ENCODE peak calls at places on chromosomes 7 and 10, in ten cellular contexts. L is transverse colon, Z is endothelial cell of umbilical vein, T is H54, R is uterus, I is A549, G is NB4, H is upper lobe of left lung, X is HCT116, C is tibial nerve. F is an unnamed sample.

GRCh38 chr7:29091121-29091601 is 55.2 kb downstream of the CPVL start:
- DNase-seq in L (no peak), Z (no peak), T (no peak), R (peak), I (no peak), G (no peak), H (no peak), X (no peak), C (no peak), F (no peak)

GRCh38 chr7:13850185-13850752 is 139.2 kb downstream of the ETV1 start:
- DNase-seq in L (peak), Z (peak), T (peak), R (no peak), I (peak), G (peak), H (no peak), X (peak), C (no peak), F (peak)

GRCh38 chr7:34675749-34676374 is 17.8 kb downstream of the NPSR1 start:
- DNase-seq in L (no peak), Z (peak), T (peak), R (no peak), I (peak), G (peak), H (no peak), X (peak), C (no peak), F (no peak)

GRCh38 chr10:12550994-12551393 is 201.6 kb downstream of the CAMK1D start:
- DNase-seq in L (no peak), Z (no peak), T (no peak), R (no peak), I (no peak), G (no peak), H (no peak), X (no peak), C (no peak), F (no peak)

GRCh38 chr10:11683529-11684320 is 58.5 kb upstream of the ECHDC3 start:
- DNase-seq in L (peak), Z (no peak), T (no peak), R (no peak), I (no peak), G (no peak), H (no peak), X (no peak), C (no peak), F (no peak)

GRCh38 chr10:131670341-131670740 is 230.5 kb upstream of the PPP2R2D start:
- DNase-seq in L (no peak), Z (no peak), T (no peak), R (no peak), I (no peak), G (no peak), H (no peak), X (no peak), C (no peak), F (no peak)

GRCh38 chr10:96740579-96741281 is 20.4 kb upstream of the PIK3AP1 start:
- DNase-seq in L (peak), Z (no peak), T (no peak), R (no peak), I (no peak), G (peak), H (no peak), X (no peak), C (peak), F (no peak)

GRCh38 chr7:67522504-67522903 is 525.9 kb downstream of the TYW1 start:
- DNase-seq in L (no peak), Z (no peak), T (no peak), R (no peak), I (no peak), G (no peak), H (no peak), X (no peak), C (no peak), F (no peak)

GRCh38 chr10:56508562-56508961 is 147.5 kb upstream of the ZWINT start:
- DNase-seq in L (no peak), Z (no peak), T (no peak), R (no peak), I (no peak), G (no peak), H (no peak), X (no peak), C (no peak), F (no peak)

GRCh38 chr10:80283536-80284199 is 5.8 kb downstream of the MAT1A start:
- DNase-seq in L (no peak), Z (no peak), T (no peak), R (no peak), I (no peak), G (no peak), H (no peak), X (no peak), C (no peak), F (no peak)

GRCh38 chr10:89301231-89301630 is 615 bp upstream of the IFIT2 start:
- DNase-seq in L (peak), Z (peak), T (no peak), R (no peak), I (peak), G (peak), H (no peak), X (no peak), C (peak), F (no peak)

GRCh38 chr10:133141963-133142350 is 18.1 kb upstream of the KNDC1 start:
- DNase-seq in L (no peak), Z (no peak), T (no peak), R (peak), I (no peak), G (no peak), H (peak), X (no peak), C (no peak), F (no peak)

GRCh38 chr7:135923700-135924261 is 53.4 kb downstream of the MTPN start:
- DNase-seq in L (no peak), Z (peak), T (peak), R (no peak), I (peak), G (peak), H (no peak), X (peak), C (no peak), F (no peak)

GRCh38 chr7:134246761-134247160 is 70.0 kb downstream of the SLC35B4 start:
- DNase-seq in L (no peak), Z (no peak), T (no peak), R (no peak), I (no peak), G (no peak), H (no peak), X (no peak), C (no peak), F (no peak)

GRCh38 chr7:7862393-7862792 is 106.2 kb upstream of the GLCCI1 start:
- DNase-seq in L (no peak), Z (no peak), T (no peak), R (no peak), I (no peak), G (no peak), H (no peak), X (no peak), C (no peak), F (no peak)

GRCh38 chr7:121519548-121520521 is 123.7 kb upstream of the FAM3C start:
- DNase-seq in L (no peak), Z (no peak), T (no peak), R (peak), I (no peak), G (no peak), H (no peak), X (no peak), C (no peak), F (no peak)

GRCh38 chr10:48496831-48497792 is 107.8 kb downstream of the ARHGAP22 start:
- DNase-seq in L (no peak), Z (peak), T (peak), R (no peak), I (no peak), G (peak), H (no peak), X (no peak), C (no peak), F (no peak)

GRCh38 chr10:13001041-13001886 is at the start of gene CCDC3:
- DNase-seq in L (no peak), Z (no peak), T (no peak), R (peak), I (no peak), G (peak), H (peak), X (no peak), C (no peak), F (peak)

GRCh38 chr7:92276486-92276885 is 30.7 kb downstream of the ANKIB1 start:
- DNase-seq in L (no peak), Z (no peak), T (no peak), R (no peak), I (no peak), G (no peak), H (no peak), X (no peak), C (no peak), F (no peak)

GRCh38 chr10:108783897-108784296 is 1139.4 kb downstream of the XPNPEP1 start:
- DNase-seq in L (no peak), Z (no peak), T (no peak), R (no peak), I (peak), G (peak), H (no peak), X (peak), C (no peak), F (peak)

GRCh38 chr7:128103498-128104108 is 72.4 kb upstream of the LRRC4 start:
- DNase-seq in L (no peak), Z (peak), T (no peak), R (peak), I (no peak), G (peak), H (peak), X (no peak), C (peak), F (peak)

GRCh38 chr10:72801263-72801868 is 92.2 kb upstream of the OIT3 start:
- DNase-seq in L (no peak), Z (peak), T (no peak), R (no peak), I (no peak), G (no peak), H (no peak), X (no peak), C (no peak), F (no peak)

GRCh38 chr10:3330687-3331086 is 158.1 kb upstream of the PITRM1 start:
- DNase-seq in L (no peak), Z (no peak), T (peak), R (no peak), I (peak), G (peak), H (no peak), X (no peak), C (peak), F (no peak)

GRCh38 chr10:72079356-72079755 is 9.0 kb downstream of the SPOCK2 start:
- DNase-seq in L (no peak), Z (no peak), T (no peak), R (no peak), I (no peak), G (no peak), H (no peak), X (no peak), C (no peak), F (no peak)

GRCh38 chr7:81478664-81479063 is 291.2 kb downstream of the HGF start:
- DNase-seq in L (peak), Z (no peak), T (no peak), R (no peak), I (no peak), G (no peak), H (no peak), X (no peak), C (no peak), F (no peak)

GRCh38 chr7:136228185-136228584 is 251.0 kb upstream of the MTPN start:
- DNase-seq in L (no peak), Z (no peak), T (no peak), R (no peak), I (no peak), G (no peak), H (no peak), X (no peak), C (no peak), F (no peak)

GRCh38 chr10:77989081-77989724 is 40.1 kb downstream of the POLR3A start:
- DNase-seq in L (no peak), Z (no peak), T (no peak), R (no peak), I (no peak), G (no peak), H (no peak), X (no peak), C (no peak), F (no peak)

GRCh38 chr10:49393301-49393700 is 2.6 kb downstream of the DRGX start:
- DNase-seq in L (no peak), Z (no peak), T (no peak), R (no peak), I (no peak), G (no peak), H (no peak), X (no peak), C (no peak), F (no peak)

GRCh38 chr7:25847331-25848070 is 304.5 kb upstream of the NFE2L3 start:
- DNase-seq in L (no peak), Z (peak), T (no peak), R (no peak), I (peak), G (no peak), H (no peak), X (no peak), C (no peak), F (no peak)

GRCh38 chr7:108246227-108246837 is 116.2 kb upstream of the LAMB4 start:
- DNase-seq in L (no peak), Z (peak), T (peak), R (no peak), I (peak), G (peak), H (no peak), X (peak), C (no peak), F (no peak)

GRCh38 chr7:112508404-112508803 is 27.6 kb downstream of the LSMEM1 start:
- DNase-seq in L (no peak), Z (no peak), T (no peak), R (no peak), I (no peak), G (no peak), H (no peak), X (no peak), C (no peak), F (no peak)

GRCh38 chr7:112511451-112512220 is 30.8 kb downstream of the LSMEM1 start:
- DNase-seq in L (no peak), Z (no peak), T (no peak), R (no peak), I (no peak), G (no peak), H (peak), X (no peak), C (no peak), F (no peak)

GRCh38 chr7:112509390-112509789 is 28.6 kb downstream of the LSMEM1 start:
- DNase-seq in L (no peak), Z (no peak), T (no peak), R (no peak), I (no peak), G (no peak), H (no peak), X (no peak), C (no peak), F (no peak)

GRCh38 chr7:112510032-112510742 is 29.4 kb downstream of the LSMEM1 start:
- DNase-seq in L (no peak), Z (no peak), T (peak), R (no peak), I (no peak), G (peak), H (no peak), X (no peak), C (no peak), F (no peak)

DNA sequence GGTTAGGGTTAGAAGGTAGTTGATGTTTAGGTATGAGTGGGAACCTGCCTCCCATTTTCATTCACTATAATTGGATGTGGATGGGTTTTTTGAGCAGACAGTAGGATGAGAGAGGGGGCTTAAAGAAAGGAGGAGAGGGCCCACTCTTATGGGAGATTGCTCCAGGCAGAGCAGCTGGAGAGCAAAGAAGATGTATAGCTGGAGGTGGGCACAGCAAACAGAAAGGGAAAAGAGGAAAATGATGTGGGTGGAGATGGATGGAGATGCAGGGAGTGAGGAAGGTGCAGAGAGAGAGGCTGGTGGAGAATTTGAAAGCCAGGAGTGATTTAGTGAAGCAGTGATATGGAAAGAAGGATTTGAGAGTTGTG is 29.9 kb downstream of the LSMEM1 start:
- DNase-seq in L (no peak), Z (no peak), T (no peak), R (no peak), I (no peak), G (no peak), H (no peak), X (no peak), C (no peak), F (no peak)
- TF ChIP-seq POLR2A in L (no peak), Z (no peak), T (no peak), R (no peak), I (no peak), G (no peak), H (no peak), X (no peak), C (no peak), F (no peak)

GRCh38 chr10:31751401-31752080 is 177.1 kb downstream of the ARHGAP12 start:
- DNase-seq in L (no peak), Z (no peak), T (no peak), R (no peak), I (no peak), G (peak), H (no peak), X (no peak), C (no peak), F (no peak)
- TF ChIP-seq POLR2A in L (no peak), Z (no peak), T (no peak), R (no peak), I (no peak), G (no peak), H (no peak), X (no peak), C (no peak), F (no peak)

GRCh38 chr10:6162589-6163356 is 40.0 kb upstream of the PFKFB3 start:
- DNase-seq in L (peak), Z (no peak), T (no peak), R (no peak), I (peak), G (no peak), H (no peak), X (no peak), C (no peak), F (no peak)

GRCh38 chr10:6165221-6165725 is 37.5 kb upstream of the PFKFB3 start:
- DNase-seq in L (no peak), Z (no peak), T (no peak), R (no peak), I (no peak), G (no peak), H (no peak), X (no peak), C (no peak), F (no peak)

GRCh38 chr10:6164271-6165095 is 38.2 kb upstream of the PFKFB3 start:
- DNase-seq in L (no peak), Z (peak), T (no peak), R (no peak), I (no peak), G (no peak), H (no peak), X (no peak), C (no peak), F (no peak)

GRCh38 chr10:6161913-6162312 is 40.8 kb upstream of the PFKFB3 start:
- DNase-seq in L (no peak), Z (no peak), T (no peak), R (no peak), I (no peak), G (no peak), H (no peak), X (no peak), C (no peak), F (no peak)

DNA sequence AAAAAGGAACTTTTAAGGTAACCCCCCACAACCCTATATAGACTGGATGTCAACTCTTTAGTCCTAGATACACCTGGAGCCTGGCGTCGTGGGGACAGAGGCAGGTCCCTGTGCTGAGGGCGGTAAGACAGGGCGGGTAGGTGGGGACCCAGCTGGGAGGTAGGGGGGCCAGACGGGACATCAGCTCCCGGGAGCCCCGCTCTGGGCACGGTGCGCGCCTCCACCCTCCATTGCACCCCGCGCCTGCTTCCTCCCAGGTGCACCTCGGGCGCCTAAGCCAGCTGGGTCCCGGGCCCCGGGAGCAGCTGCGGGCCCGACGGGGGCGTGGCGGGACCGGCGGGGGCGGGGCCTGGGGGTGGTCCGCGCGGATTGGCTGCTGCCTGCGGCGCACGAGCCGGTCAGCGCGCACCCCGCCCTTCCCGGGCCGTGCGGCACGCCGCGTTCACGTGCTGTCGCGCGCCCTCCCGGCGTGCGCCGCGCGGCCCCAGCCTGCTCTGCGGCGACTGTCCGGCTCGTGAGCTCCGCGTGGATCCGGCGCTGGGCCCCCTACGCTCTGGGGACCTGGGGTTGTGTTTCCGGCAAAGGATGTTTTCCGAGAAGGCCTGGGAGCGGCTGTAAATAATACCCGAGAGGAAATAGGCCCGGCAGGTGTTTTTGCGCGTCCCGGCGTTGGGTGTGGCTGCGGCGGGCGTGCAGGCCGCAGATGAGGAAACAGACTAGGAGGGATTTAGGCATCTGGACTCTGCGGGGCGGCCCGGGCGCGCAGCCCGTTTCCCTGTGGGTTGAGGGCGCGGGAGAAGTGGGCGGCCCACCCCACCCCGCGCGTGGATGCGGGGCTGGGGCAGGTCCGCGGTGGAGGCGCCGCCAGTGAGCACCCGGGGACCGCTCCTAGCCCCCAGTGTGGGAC is 39.1 kb upstream of the PFKFB3 start:
- DNase-seq in L (peak), Z (peak), T (peak), R (peak), I (peak), G (peak), H (peak), X (peak), C (peak), F (peak)
- TF ChIP-seq POLR2A in L (peak), Z (peak), T (peak), R (peak), I (peak), G (peak), H (peak), X (no peak), C (peak), F (peak)

DNA sequence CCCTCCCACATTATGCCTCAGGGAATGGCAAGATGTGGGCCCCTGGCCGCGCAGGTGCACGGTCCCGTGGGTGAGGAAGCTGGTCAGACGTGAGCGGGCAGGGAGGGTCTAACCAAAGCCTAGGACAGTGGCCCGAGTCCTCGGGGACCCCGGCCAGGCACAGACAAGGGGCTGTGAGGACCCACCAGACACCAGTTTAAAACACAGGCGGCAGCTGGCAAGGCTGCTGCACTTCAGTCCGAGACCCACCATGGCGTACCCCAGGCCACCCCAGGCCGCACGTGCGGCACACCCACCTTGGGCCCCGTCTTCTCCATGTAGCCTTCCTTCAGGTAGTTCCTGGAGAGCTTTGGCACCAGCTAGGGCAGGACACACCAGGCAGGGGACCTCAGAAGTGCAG is 23.5 kb downstream of the GET4 start:
- DNase-seq in L (no peak), Z (no peak), T (no peak), R (no peak), I (no peak), G (no peak), H (peak), X (no peak), C (no peak), F (no peak)
- TF ChIP-seq POLR2A in L (no peak), Z (no peak), T (no peak), R (no peak), I (no peak), G (no peak), H (no peak), X (no peak), C (no peak), F (no peak)

DNA sequence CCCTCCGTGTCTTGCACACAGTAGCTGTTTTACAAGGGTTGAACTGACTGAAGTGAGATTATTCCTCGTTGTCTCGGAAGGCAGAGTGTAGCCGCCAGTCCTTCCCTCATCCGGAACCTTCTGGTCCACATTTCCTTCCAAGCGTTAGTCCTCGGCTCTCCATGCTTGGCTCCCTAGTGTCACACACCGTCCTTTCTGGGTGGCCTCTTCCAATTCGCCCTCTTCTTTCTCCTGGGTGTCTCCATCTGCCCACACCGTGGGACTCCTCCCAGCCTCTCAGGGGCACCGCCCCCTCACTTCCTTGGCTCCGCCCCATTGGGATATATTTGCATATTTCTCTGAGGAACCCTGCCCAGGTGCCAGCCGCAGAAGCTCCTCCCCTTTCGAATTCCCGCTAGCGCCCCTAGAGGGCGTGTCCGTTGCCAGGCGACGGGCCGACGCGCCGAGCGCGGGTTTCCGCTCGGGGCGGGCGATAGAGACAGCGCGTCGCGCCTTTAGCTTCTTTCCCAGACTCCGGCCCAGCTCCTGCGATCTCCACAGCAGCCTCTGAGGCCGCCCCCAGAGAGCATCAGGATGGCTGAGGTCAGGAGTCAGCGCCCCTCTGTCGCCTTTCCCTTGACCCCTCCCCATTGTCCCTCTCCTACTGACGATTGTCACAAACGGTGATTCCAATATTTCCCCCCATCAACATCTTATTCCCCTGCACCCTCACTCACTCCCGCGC is at the start of gene CFAP58:
- DNase-seq in L (peak), Z (peak), T (peak), R (peak), I (peak), G (peak), H (peak), X (peak), C (peak), F (no peak)
- TF ChIP-seq POLR2A in L (no peak), Z (no peak), T (peak), R (no peak), I (peak), G (no peak), H (peak), X (no peak), C (no peak), F (no peak)

F was measured in GM12891.